ENCODE peak calls at places on chromosomes 6 and 20, in five cellular contexts. One of them, this sample, is unnamed.

GRCh38 chr6:485655-486054 is 94.1 kb downstream of the IRF4 start:
- DNase-seq in HTR-8/SVneo: no peak
- DNase-seq in caudate nucleus: no peak
- DNase-seq in amniotic stem cell: no peak
- DNase-seq in Calu3: no peak
- DNase-seq in this sample: no peak

GRCh38 chr6:107246972-107247615 is 131.8 kb upstream of the BEND3 start:
- DNase-seq in HTR-8/SVneo: no peak
- DNase-seq in caudate nucleus: no peak
- DNase-seq in amniotic stem cell: no peak
- DNase-seq in Calu3: no peak
- DNase-seq in this sample: no peak

GRCh38 chr20:63006611-63007471 is at the start of gene BHLHE23:
- DNase-seq in HTR-8/SVneo: no peak
- DNase-seq in caudate nucleus: no peak
- DNase-seq in amniotic stem cell: no peak
- DNase-seq in Calu3: no peak
- DNase-seq in this sample: no peak

GRCh38 chr6:79525272-79526100 is 11.7 kb downstream of the LCA5 start:
- DNase-seq in HTR-8/SVneo: no peak
- DNase-seq in caudate nucleus: no peak
- DNase-seq in amniotic stem cell: no peak
- DNase-seq in Calu3: peak; percentile 86
- DNase-seq in this sample: peak; percentile 16

GRCh38 chr20:47124235-47124717 is 229.6 kb downstream of the EYA2 start:
- DNase-seq in HTR-8/SVneo: no peak
- DNase-seq in caudate nucleus: no peak
- DNase-seq in amniotic stem cell: no peak
- DNase-seq in Calu3: no peak
- DNase-seq in this sample: no peak

GRCh38 chr20:51275816-51276215 is 252.9 kb upstream of the KCNG1 start:
- DNase-seq in HTR-8/SVneo: no peak
- DNase-seq in caudate nucleus: no peak
- DNase-seq in amniotic stem cell: no peak
- DNase-seq in Calu3: no peak
- DNase-seq in this sample: no peak

GRCh38 chr6:7998103-7998725 is 66.0 kb downstream of the BLOC1S5 start:
- DNase-seq in HTR-8/SVneo: no peak
- DNase-seq in caudate nucleus: no peak
- DNase-seq in amniotic stem cell: no peak
- DNase-seq in Calu3: no peak
- DNase-seq in this sample: no peak

GRCh38 chr6:132530293-132530974 is 7.6 kb upstream of the TAAR9 start:
- DNase-seq in HTR-8/SVneo: peak; percentile 31
- DNase-seq in caudate nucleus: peak; percentile 33
- DNase-seq in amniotic stem cell: peak; percentile 31
- DNase-seq in Calu3: peak; percentile 76
- DNase-seq in this sample: peak; percentile 15

GRCh38 chr20:63652192-63652980 is 838 bp downstream of the STMN3 start:
- DNase-seq in HTR-8/SVneo: peak; percentile 88
- DNase-seq in caudate nucleus: no peak
- DNase-seq in amniotic stem cell: no peak
- DNase-seq in Calu3: no peak
- DNase-seq in this sample: no peak

GRCh38 chr6:155085582-155086253 is 90.6 kb downstream of the TIAM2 start:
- DNase-seq in HTR-8/SVneo: no peak
- DNase-seq in caudate nucleus: no peak
- DNase-seq in amniotic stem cell: no peak
- DNase-seq in Calu3: peak; percentile 76
- DNase-seq in this sample: no peak

GRCh38 chr20:43974665-43975064 is 60.0 kb downstream of the TOX2 start:
- DNase-seq in HTR-8/SVneo: no peak
- DNase-seq in caudate nucleus: no peak
- DNase-seq in amniotic stem cell: no peak
- DNase-seq in Calu3: no peak
- DNase-seq in this sample: no peak

GRCh38 chr6:145929037-145929633 is 35.0 kb downstream of the SHPRH start:
- DNase-seq in HTR-8/SVneo: peak; percentile 2
- DNase-seq in caudate nucleus: no peak
- DNase-seq in amniotic stem cell: peak; percentile 11
- DNase-seq in Calu3: no peak
- DNase-seq in this sample: peak; percentile 9

GRCh38 chr6:52984247-52984646 is 10.8 kb downstream of the GSTA4 start:
- DNase-seq in HTR-8/SVneo: no peak
- DNase-seq in caudate nucleus: no peak
- DNase-seq in amniotic stem cell: no peak
- DNase-seq in Calu3: no peak
- DNase-seq in this sample: peak; percentile 86

GRCh38 chr6:155380666-155381332 is 66.5 kb upstream of the TFB1M start:
- DNase-seq in HTR-8/SVneo: no peak
- DNase-seq in caudate nucleus: no peak
- DNase-seq in amniotic stem cell: no peak
- DNase-seq in Calu3: no peak
- DNase-seq in this sample: no peak

GRCh38 chr6:14209005-14209404 is 91.4 kb downstream of the CD83 start:
- DNase-seq in HTR-8/SVneo: no peak
- DNase-seq in caudate nucleus: no peak
- DNase-seq in amniotic stem cell: no peak
- DNase-seq in Calu3: no peak
- DNase-seq in this sample: no peak

GRCh38 chr6:37324131-37325033 is 29.4 kb upstream of the RNF8 start:
- DNase-seq in HTR-8/SVneo: peak; percentile 14
- DNase-seq in caudate nucleus: no peak
- DNase-seq in amniotic stem cell: no peak
- DNase-seq in Calu3: no peak
- DNase-seq in this sample: no peak

GRCh38 chr6:134740473-134741192 is 209.3 kb downstream of the ALDH8A1 start:
- DNase-seq in HTR-8/SVneo: peak; percentile 22
- DNase-seq in caudate nucleus: no peak
- DNase-seq in amniotic stem cell: peak; percentile 23
- DNase-seq in Calu3: no peak
- DNase-seq in this sample: no peak

GRCh38 chr20:34701405-34702085 is 2.6 kb upstream of the TP53INP2 start:
- DNase-seq in HTR-8/SVneo: no peak
- DNase-seq in caudate nucleus: no peak
- DNase-seq in amniotic stem cell: no peak
- DNase-seq in Calu3: no peak
- DNase-seq in this sample: no peak

GRCh38 chr6:116229287-116229913 is 24.5 kb downstream of the TSPYL4 start:
- DNase-seq in HTR-8/SVneo: no peak
- DNase-seq in caudate nucleus: peak; percentile 90
- DNase-seq in amniotic stem cell: peak; percentile 88
- DNase-seq in Calu3: no peak
- DNase-seq in this sample: peak; percentile 6

GRCh38 chr6:156310701-156311100 is 466.5 kb upstream of the ARID1B start:
- DNase-seq in HTR-8/SVneo: no peak
- DNase-seq in caudate nucleus: no peak
- DNase-seq in amniotic stem cell: no peak
- DNase-seq in Calu3: no peak
- DNase-seq in this sample: no peak

GRCh38 chr20:2822073-2822472 is 5.9 kb downstream of the TMEM239 start:
- DNase-seq in HTR-8/SVneo: no peak
- DNase-seq in caudate nucleus: no peak
- DNase-seq in amniotic stem cell: no peak
- DNase-seq in Calu3: no peak
- DNase-seq in this sample: peak; percentile 36

GRCh38 chr20:49482621-49483017 is at the start of gene KCNB1:
- DNase-seq in HTR-8/SVneo: peak; percentile 93
- DNase-seq in caudate nucleus: no peak
- DNase-seq in amniotic stem cell: no peak
- DNase-seq in Calu3: peak; percentile 49
- DNase-seq in this sample: peak; percentile 21

GRCh38 chr6:81751388-81752083 is 945 bp downstream of the TENT5A start:
- DNase-seq in HTR-8/SVneo: no peak
- DNase-seq in caudate nucleus: peak; percentile 6
- DNase-seq in amniotic stem cell: no peak
- DNase-seq in Calu3: peak; percentile 50
- DNase-seq in this sample: peak; percentile 15

GRCh38 chr6:44645276-44645675 is 257.8 kb downstream of the CDC5L start:
- DNase-seq in HTR-8/SVneo: no peak
- DNase-seq in caudate nucleus: no peak
- DNase-seq in amniotic stem cell: no peak
- DNase-seq in Calu3: no peak
- DNase-seq in this sample: no peak

GRCh38 chr6:12392490-12392889 is 102.3 kb downstream of the EDN1 start:
- DNase-seq in HTR-8/SVneo: no peak
- DNase-seq in caudate nucleus: no peak
- DNase-seq in amniotic stem cell: no peak
- DNase-seq in Calu3: no peak
- DNase-seq in this sample: no peak

GRCh38 chr6:150687508-150687907 is 87.8 kb downstream of the PLEKHG1 start:
- DNase-seq in HTR-8/SVneo: no peak
- DNase-seq in caudate nucleus: no peak
- DNase-seq in amniotic stem cell: no peak
- DNase-seq in Calu3: no peak
- DNase-seq in this sample: no peak

GRCh38 chr20:17867119-17867518 is 101.5 kb downstream of the SNX5 start:
- DNase-seq in HTR-8/SVneo: no peak
- DNase-seq in caudate nucleus: no peak
- DNase-seq in amniotic stem cell: no peak
- DNase-seq in Calu3: no peak
- DNase-seq in this sample: no peak

GRCh38 chr20:56003966-56004365 is 1.4 kb downstream of the CBLN4 start:
- DNase-seq in HTR-8/SVneo: no peak
- DNase-seq in caudate nucleus: no peak
- DNase-seq in amniotic stem cell: no peak
- DNase-seq in Calu3: no peak
- DNase-seq in this sample: no peak

GRCh38 chr6:97669191-97669651 is 386.2 kb upstream of the MMS22L start:
- DNase-seq in HTR-8/SVneo: peak; percentile 3
- DNase-seq in caudate nucleus: peak; percentile 73
- DNase-seq in amniotic stem cell: no peak
- DNase-seq in Calu3: no peak
- DNase-seq in this sample: no peak

GRCh38 chr20:56360133-56360898 is 1.5 kb downstream of the FAM210B start:
- DNase-seq in HTR-8/SVneo: peak; percentile 49
- DNase-seq in caudate nucleus: no peak
- DNase-seq in amniotic stem cell: no peak
- DNase-seq in Calu3: no peak
- DNase-seq in this sample: no peak

GRCh38 chr6:168884050-168884645 is 369.5 kb downstream of the THBS2 start:
- DNase-seq in HTR-8/SVneo: no peak
- DNase-seq in caudate nucleus: no peak
- DNase-seq in amniotic stem cell: no peak
- DNase-seq in Calu3: no peak
- DNase-seq in this sample: no peak

GRCh38 chr6:5681480-5681879 is 325.2 kb downstream of the NRN1 start:
- DNase-seq in HTR-8/SVneo: no peak
- DNase-seq in caudate nucleus: no peak
- DNase-seq in amniotic stem cell: no peak
- DNase-seq in Calu3: no peak
- DNase-seq in this sample: no peak

GRCh38 chr6:136669299-136669699 is 119.1 kb upstream of the MAP7 start:
- DNase-seq in HTR-8/SVneo: peak; percentile 9
- DNase-seq in caudate nucleus: no peak
- DNase-seq in amniotic stem cell: no peak
- DNase-seq in Calu3: peak; percentile 11
- DNase-seq in this sample: peak; percentile 56